ENCODE peak calls at places on chromosomes 5 and 9, in seven cellular contexts. J is IMR-90, S is GM12878, E is left lung, N is PC-9, H is astrocyte of the spinal cord, C is GM06990. Q is an unnamed sample.

GRCh38 chr5:93186031-93186682 is 394.9 kb downstream of the NR2F1-AS1 start:
- DNase-seq in C (no peak), S (no peak), H (peak), J (peak), E (no peak), N (no peak), Q (no peak)

GRCh38 chr5:61229416-61229815 is 67.1 kb upstream of the SMIM15 start:
- DNase-seq in H (no peak), E (no peak), C (peak), N (no peak), S (no peak), J (no peak), Q (no peak)

GRCh38 chr5:76754765-76755164 is 38.8 kb downstream of the F2R start:
- DNase-seq in J (no peak), S (no peak), C (no peak), E (no peak), H (no peak), N (no peak), Q (no peak)

GRCh38 chr5:68288756-68289134 is 73.2 kb downstream of the PIK3R1 start:
- DNase-seq in H (no peak), E (peak), S (no peak), J (no peak), C (no peak), N (peak), Q (no peak)

GRCh38 chr9:82333671-82334070 is 345.1 kb downstream of the SPATA31D1 start:
- DNase-seq in E (no peak), C (no peak), J (peak), S (no peak), H (no peak), N (no peak), Q (no peak)

GRCh38 chr5:60961685-60962084 is 16.7 kb downstream of the NDUFAF2 start:
- DNase-seq in S (no peak), J (peak), C (no peak), N (no peak), H (peak), E (no peak), Q (no peak)

GRCh38 chr5:35963381-35963843 is 25.0 kb upstream of the CAPSL start:
- DNase-seq in J (peak), N (no peak), H (no peak), S (no peak), C (no peak), E (no peak), Q (no peak)

GRCh38 chr5:68214472-68215207 is 916 bp upstream of the PIK3R1 start:
- DNase-seq in S (no peak), J (no peak), H (peak), C (no peak), N (no peak), E (no peak), Q (no peak)

GRCh38 chr5:78536797-78537196 is 111.8 kb downstream of the LHFPL2 start:
- DNase-seq in J (no peak), C (no peak), S (no peak), N (no peak), E (no peak), H (no peak), Q (no peak)

GRCh38 chr5:157160001-157160400 is 6.1 kb downstream of the GARIN3 start:
- DNase-seq in C (no peak), H (no peak), J (no peak), N (no peak), S (no peak), E (no peak), Q (no peak)

GRCh38 chr9:117768740-117769400 is 64.7 kb downstream of the TLR4 start:
- DNase-seq in C (no peak), S (no peak), J (no peak), N (no peak), E (no peak), H (no peak), Q (no peak)

GRCh38 chr5:38556599-38557308 is at the start of gene LIFR:
- DNase-seq in S (no peak), C (peak), N (peak), H (peak), E (peak), J (peak), Q (no peak)

GRCh38 chr9:2255128-2255527 is 240.0 kb downstream of the SMARCA2 start:
- DNase-seq in H (no peak), C (no peak), S (no peak), N (no peak), J (no peak), E (no peak), Q (no peak)

GRCh38 chr9:100379862-100380261 is 27.1 kb upstream of the TEX10 start:
- DNase-seq in N (peak), C (no peak), E (no peak), H (peak), J (peak), S (no peak), Q (no peak)

DNA sequence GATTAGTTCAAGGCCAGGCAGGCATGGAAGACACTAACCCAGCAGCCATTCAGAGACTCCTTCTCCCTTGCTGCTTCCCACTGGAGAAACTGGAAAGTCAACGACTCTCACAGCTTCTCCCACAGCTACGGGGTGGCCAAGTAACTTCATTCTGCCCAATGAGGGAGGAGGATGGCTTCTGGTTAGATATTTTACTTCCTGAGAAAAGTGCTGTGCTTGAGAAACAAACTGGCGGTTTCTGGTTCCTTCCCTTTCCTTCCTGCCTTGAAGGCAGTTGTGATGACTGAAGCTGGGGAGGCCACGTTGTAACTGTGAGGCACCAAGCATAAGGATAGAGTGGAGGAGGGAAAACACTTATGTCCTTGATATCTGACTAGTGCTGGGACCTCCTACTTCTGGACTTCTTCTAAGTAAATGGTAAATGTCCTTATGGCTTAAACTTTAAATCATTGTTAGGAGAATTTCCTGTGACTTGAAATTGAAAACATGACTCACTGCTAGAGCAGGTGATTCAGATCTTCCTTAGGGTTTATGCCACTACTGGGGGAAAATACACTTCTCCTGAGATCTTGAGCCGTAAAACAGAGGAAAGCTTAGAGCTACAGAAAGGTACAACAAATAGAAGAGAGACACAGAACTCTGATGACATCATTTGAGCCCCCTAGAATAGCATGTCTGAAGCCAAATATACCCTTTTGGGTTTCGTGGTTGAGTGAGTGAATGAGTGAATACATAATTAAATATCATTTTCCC is 3.1 kb upstream of the GNPDA1 start:
- DNase-seq in J (peak), S (no peak), E (peak), N (no peak), C (no peak), H (peak), Q (no peak)
- H3K4me3 ChIP-seq in J (no peak), S (no peak), E (no peak), N (peak), C (no peak), H (no peak), Q (no peak)

GRCh38 chr9:96071245-96072124 is 196.0 kb downstream of the ERCC6L2 start:
- DNase-seq in N (no peak), C (no peak), J (peak), H (peak), E (no peak), S (no peak), Q (no peak)
- TF ChIP-seq CTCF in N (peak), C (peak), J (peak), H (peak), E (peak), S (peak), Q (peak)

GRCh38 chr5:126234563-126235195 is 188.5 kb upstream of the GRAMD2B start:
- DNase-seq in E (no peak), H (peak), S (no peak), C (no peak), J (peak), N (no peak), Q (no peak)
- H3K4me3 ChIP-seq in E (no peak), H (no peak), S (no peak), C (no peak), J (no peak), N (no peak), Q (no peak)

DNA sequence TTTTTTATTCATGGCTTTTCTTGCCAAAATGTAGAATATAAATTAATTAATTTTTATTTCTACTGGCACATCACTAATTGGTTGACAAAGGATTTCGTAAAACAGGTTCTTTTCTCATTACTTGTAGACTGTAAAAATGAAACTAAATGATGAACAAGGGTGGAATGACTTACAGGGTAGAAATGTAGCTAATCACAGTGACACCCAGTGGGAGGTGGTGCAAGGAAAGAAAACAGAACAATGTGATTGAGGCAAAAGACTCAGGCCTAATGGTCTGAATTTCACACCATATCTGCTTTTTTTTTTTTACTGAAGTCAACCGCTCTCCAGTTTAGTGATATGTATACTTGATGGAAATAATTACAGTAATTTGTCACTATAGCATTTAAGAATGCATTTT is 28.9 kb downstream of the GABRG2 start:
- DNase-seq in C (no peak), H (no peak), S (no peak), E (no peak), J (no peak), N (no peak), Q (no peak)
- TF ChIP-seq CTCF in C (no peak), H (no peak), S (no peak), E (no peak), J (no peak), N (no peak), Q (no peak)

GRCh38 chr9:126532489-126532888 is 81.2 kb upstream of the LMX1B start:
- DNase-seq in S (no peak), N (no peak), E (no peak), H (no peak), C (no peak), J (no peak), Q (no peak)
- H3K4me3 ChIP-seq in S (no peak), N (no peak), E (no peak), H (no peak), C (no peak), J (no peak), Q (no peak)

GRCh38 chr9:94300470-94301301 is 27.8 kb downstream of the NUTM2F start:
- DNase-seq in C (peak), E (no peak), S (no peak), H (no peak), N (no peak), J (no peak), Q (no peak)

GRCh38 chr9:94298949-94299599 is 29.4 kb downstream of the NUTM2F start:
- DNase-seq in N (no peak), J (no peak), S (no peak), H (no peak), C (no peak), E (no peak), Q (no peak)

DNA sequence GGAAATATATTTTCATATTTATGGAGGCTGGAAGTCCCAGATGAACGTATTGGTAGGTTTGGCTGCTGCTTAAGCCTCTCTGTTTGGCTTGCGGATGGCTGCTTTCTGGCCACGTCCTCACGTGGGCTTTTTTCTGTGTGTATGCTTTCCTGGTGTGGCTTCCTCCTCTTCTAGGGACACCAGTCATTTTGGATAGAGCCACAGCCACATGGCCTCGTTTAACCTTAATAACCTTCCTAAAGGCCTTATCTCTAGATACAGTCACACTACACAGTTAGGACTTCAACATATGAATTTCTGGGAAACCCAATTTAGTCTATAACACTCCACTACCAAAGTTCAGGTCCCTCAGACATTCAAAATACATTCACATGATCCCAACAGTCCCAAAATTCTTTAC is 26.9 kb downstream of the NUTM2F start:
- DNase-seq in C (no peak), N (no peak), S (no peak), H (no peak), E (no peak), J (no peak), Q (no peak)
- TF ChIP-seq CTCF in C (no peak), N (no peak), S (no peak), H (no peak), E (no peak), J (no peak), Q (no peak)

GRCh38 chr5:10308844-10309243 is 1.1 kb upstream of the CMBL start:
- DNase-seq in S (no peak), J (no peak), E (peak), N (no peak), C (no peak), H (no peak), Q (no peak)

GRCh38 chr5:10304932-10305331 is 2.8 kb downstream of the CMBL start:
- DNase-seq in C (no peak), H (no peak), S (no peak), J (no peak), N (no peak), E (peak), Q (no peak)

GRCh38 chr5:10306806-10307205 is 896 bp downstream of the CMBL start:
- DNase-seq in C (no peak), N (no peak), J (no peak), E (no peak), H (no peak), S (no peak), Q (no peak)

GRCh38 chr5:10306114-10306513 is 1.6 kb downstream of the CMBL start:
- DNase-seq in N (no peak), E (no peak), S (no peak), C (no peak), J (no peak), H (no peak), Q (no peak)

GRCh38 chr5:10307206-10308148 is at the start of gene CMBL:
- DNase-seq in E (peak), H (peak), N (peak), S (no peak), J (peak), C (peak), Q (no peak)
- H3K4me3 ChIP-seq in E (peak), H (peak), N (peak), S (peak), J (peak), C (peak), Q (peak)

DNA sequence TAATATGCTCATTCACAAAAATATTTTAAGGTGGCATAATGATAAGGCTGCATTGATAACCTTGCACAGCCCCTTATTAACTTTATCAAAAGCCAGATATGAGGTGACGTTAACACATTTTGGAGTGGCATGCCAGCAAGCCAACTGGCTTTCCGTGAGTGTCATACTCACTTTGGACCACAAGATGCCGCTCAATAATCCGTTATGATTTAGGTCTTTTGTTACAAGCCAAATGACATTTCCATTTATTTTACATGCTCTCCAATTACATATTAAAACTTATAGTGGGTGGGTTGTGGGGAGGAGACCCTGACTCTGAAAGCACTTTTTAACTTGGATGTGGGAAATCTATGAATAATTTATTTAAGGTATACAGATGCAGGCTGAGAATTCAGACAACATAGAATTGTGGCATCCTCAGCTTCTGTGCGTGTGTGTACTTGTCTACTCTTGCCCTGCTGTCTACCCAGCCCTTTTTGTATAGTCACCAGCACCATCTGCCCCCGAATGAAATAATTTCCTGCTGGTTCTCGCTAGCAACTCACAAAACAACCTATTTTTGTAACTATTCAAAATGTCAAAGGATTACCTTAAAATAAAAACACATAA is 305.1 kb downstream of the PSAT1 start:
- DNase-seq in E (no peak), C (peak), S (no peak), H (peak), J (peak), N (peak), Q (peak)
- TF ChIP-seq CTCF in E (peak), C (peak), S (peak), H (peak), J (peak), N (peak), Q (peak)

Q was measured in GM12864.